ENCODE peak calls at places on chromosomes 13 and 19, in four cellular contexts. V is aorta, K is heart right ventricle, R is ovary. M is an unnamed sample. For H3K4me1, the result is how much of the 10 kb centered on the place peaks cover.

GRCh38 chr19:41804327-41804726 is 7.9 kb downstream of the CEACAM3 start:
- DNase-seq in R (no peak), V (no peak), K (no peak), M (no peak)

GRCh38 chr13:113836917-113837553 is 26.8 kb downstream of the GAS6 start:
- DNase-seq in K (peak), R (peak), V (peak), M (no peak)

GRCh38 chr13:102648046-102648445 is 46.8 kb downstream of the METTL21C start:
- DNase-seq in R (no peak), K (no peak), V (no peak), M (no peak)

GRCh38 chr13:38686635-38687245 is at the start of gene FREM2:
- DNase-seq in V (no peak), K (no peak), R (peak), M (no peak)

GRCh38 chr13:101511161-101511560 is 58.7 kb downstream of the ITGBL1 start:
- DNase-seq in V (no peak), K (no peak), R (no peak), M (no peak)

GRCh38 chr19:35351441-35352176 is 3.9 kb downstream of the FFAR1 start:
- DNase-seq in V (peak), K (no peak), R (peak), M (no peak)

GRCh38 chr19:13981988-13982501 is 24.1 kb downstream of the RFX1 start:
- DNase-seq in V (no peak), K (no peak), R (no peak), M (no peak)

GRCh38 chr19:36417752-36418286 is 625 bp downstream of the ZFP82 start:
- DNase-seq in V (peak), K (peak), R (no peak), M (no peak)

GRCh38 chr13:113121928-113122420 is 625 bp upstream of the F10 start:
- DNase-seq in R (peak), V (peak), K (no peak), M (no peak)

GRCh38 chr19:23543351-23543750 is 143.7 kb downstream of the ZNF675 start:
- DNase-seq in R (no peak), V (no peak), K (no peak), M (no peak)

GRCh38 chr19:18171605-18172327 is 1.8 kb upstream of the IFI30 start:
- DNase-seq in R (no peak), K (no peak), V (peak), M (no peak)

GRCh38 chr13:112965103-112965502 is 3.9 kb upstream of the MCF2L start:
- DNase-seq in K (peak), R (no peak), V (no peak), M (no peak)

GRCh38 chr19:34363094-34363493 is 1.9 kb upstream of the GPI start:
- DNase-seq in V (no peak), K (no peak), R (no peak), M (no peak)

GRCh38 chr13:30520571-30520970 is 54.8 kb upstream of the HMGB1 start:
- DNase-seq in V (no peak), K (no peak), R (no peak), M (no peak)

GRCh38 chr19:11737964-11738745 is 591 bp downstream of the ZNF823 start:
- DNase-seq in R (peak), K (peak), V (peak), M (peak)

GRCh38 chr19:19749332-19750130 is 16.6 kb upstream of the ZNF14 start:
- DNase-seq in R (no peak), V (no peak), K (no peak), M (no peak)

GRCh38 chr13:62119739-62120700 is 704.4 kb upstream of the PCDH20 start:
- DNase-seq in V (no peak), K (no peak), R (no peak), M (no peak)

GRCh38 chr19:8552810-8553209 is 24.4 kb downstream of the MYO1F start:
- DNase-seq in K (no peak), R (no peak), V (no peak), M (no peak)

GRCh38 chr19:19115954-19116353 is 22.3 kb downstream of the TMEM161A start:
- DNase-seq in R (no peak), V (peak), K (peak), M (peak)

GRCh38 chr19:7869453-7869909 is 4.7 kb downstream of the PRR36 start:
- DNase-seq in K (peak), V (no peak), R (peak), M (peak)

GRCh38 chr13:113552079-113552478 is 32.5 kb upstream of the TFDP1 start:
- DNase-seq in R (no peak), K (no peak), V (no peak), M (no peak)

GRCh38 chr13:20188649-20189553 is 3.8 kb downstream of the GJB2 start:
- DNase-seq in R (no peak), K (no peak), V (peak), M (no peak)

GRCh38 chr13:103386341-103386740 is 320.1 kb upstream of the SLC10A2 start:
- DNase-seq in V (no peak), R (no peak), K (no peak), M (no peak)

GRCh38 chr19:34960103-34960805 is 3.8 kb downstream of the ZNF792 start:
- DNase-seq in K (no peak), V (no peak), R (no peak), M (no peak)

GRCh38 chr19:33310606-33311325 is 8.4 kb upstream of the CEBPA start:
- DNase-seq in V (no peak), R (no peak), K (no peak), M (no peak)
- H3K27ac ChIP-seq in V (no peak), R (no peak), K (no peak), M (no peak)

GRCh38 chr19:46616631-46617322 is 8.1 kb downstream of the PTGIR start:
- DNase-seq in V (peak), R (no peak), K (peak), M (no peak)
- H3K4me3 ChIP-seq in V (no peak), R (no peak), K (no peak), M (no peak)

GRCh38 chr13:99686944-99687382 is 185.7 kb downstream of the TM9SF2 start:
- DNase-seq in K (no peak), R (no peak), V (no peak), M (no peak)
- H3K4me1 ChIP-seq in K (under half), R (under half), V (under half), M (under half)

DNA sequence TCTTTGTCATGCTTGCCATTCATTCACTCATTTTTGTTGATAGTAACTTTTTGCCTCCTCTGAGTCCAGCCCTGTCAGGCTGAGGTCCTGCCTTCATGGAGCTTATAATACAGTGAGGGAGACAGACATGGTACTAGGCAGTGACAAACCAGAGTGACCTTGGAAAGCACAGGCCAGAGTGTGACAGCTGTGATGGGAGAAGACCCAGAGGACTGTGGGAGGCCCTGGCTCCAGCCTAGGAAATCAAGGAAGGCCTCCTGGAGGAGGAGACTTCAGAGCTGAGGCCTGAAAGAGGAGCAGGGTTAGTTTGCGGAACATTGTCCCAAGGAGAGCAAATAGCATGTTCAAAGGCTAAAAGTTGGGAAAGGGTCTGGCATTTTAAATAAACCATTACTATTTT is 20.5 kb downstream of the PAK4 start:
- DNase-seq in V (no peak), K (no peak), R (no peak), M (no peak)
- H3K27ac ChIP-seq in V (no peak), K (peak), R (no peak), M (no peak)

GRCh38 chr19:51417807-51418152 is 338 bp upstream of the SIGLEC10 start:
- DNase-seq in K (no peak), V (no peak), R (no peak), M (no peak)
- H3K4me3 ChIP-seq in K (no peak), V (no peak), R (no peak), M (no peak)

GRCh38 chr13:94679614-94680013 is 32.7 kb downstream of the SOX21 start:
- DNase-seq in R (no peak), V (no peak), K (no peak), M (no peak)

GRCh38 chr13:94677799-94678198 is 34.5 kb downstream of the SOX21 start:
- DNase-seq in K (no peak), V (no peak), R (no peak), M (no peak)

GRCh38 chr13:94674609-94675348 is 37.6 kb downstream of the SOX21 start:
- DNase-seq in V (no peak), R (no peak), K (no peak), M (peak)

GRCh38 chr13:94682229-94682628 is 30.1 kb downstream of the SOX21 start:
- DNase-seq in V (no peak), K (no peak), R (no peak), M (no peak)

DNA sequence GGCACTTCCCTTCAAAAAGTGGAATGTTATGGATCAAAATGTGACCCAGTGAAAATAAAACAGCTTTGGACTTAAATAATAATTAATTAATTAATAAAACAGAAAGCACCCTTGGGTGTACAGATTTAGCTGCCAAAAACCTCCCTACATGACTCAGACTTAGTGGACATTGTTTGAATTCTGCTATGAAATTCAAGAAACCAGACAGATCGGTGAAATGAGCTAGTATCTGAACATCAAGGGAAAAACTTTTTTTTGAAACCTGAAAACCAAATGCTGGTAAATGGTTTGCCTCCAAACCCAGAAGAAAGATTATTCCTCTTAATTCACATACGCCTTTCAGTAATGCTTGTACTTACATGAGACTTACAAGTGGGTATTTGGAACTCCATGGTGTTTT is 33.5 kb downstream of the SOX21 start:
- DNase-seq in V (no peak), K (no peak), R (no peak), M (no peak)
- H3K4me1 ChIP-seq in V (under half), K (under half), R (under half), M (under half)

DNA sequence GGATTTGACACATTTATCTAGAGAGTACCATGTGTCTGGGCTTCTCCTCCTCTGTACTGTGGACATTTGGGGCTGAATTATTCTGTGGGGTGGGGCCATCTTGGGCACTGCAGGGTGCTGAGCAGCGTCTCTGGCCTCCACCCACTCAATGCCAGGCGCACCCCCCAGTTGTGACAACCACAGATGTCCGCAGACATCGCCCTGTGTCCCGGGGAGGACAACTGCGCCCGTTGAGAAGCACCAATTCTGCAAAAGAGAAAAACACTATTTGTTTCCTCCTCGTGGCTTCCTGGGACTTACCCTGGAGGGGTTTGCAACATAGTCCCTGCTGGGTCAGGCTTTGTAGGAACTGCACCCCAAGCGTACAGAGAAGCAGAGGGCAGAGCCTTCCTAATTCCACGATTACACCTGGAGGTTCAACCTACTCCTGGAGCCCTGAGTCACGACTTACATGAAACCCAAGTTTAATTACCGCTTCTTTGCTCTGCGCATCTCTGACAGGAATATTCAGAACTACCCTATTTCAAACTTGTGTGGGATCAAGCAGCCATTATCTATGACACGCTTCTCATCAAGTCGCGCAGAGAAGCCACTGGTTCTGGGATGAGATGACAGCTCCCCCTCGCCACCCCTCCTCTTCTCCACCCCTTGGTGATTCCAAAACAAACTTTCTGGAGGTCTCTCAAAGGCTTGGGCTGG is 11.1 kb upstream of the SLC39A3 start:
- DNase-seq in V (no peak), R (no peak), K (no peak), M (no peak)
- H3K27ac ChIP-seq in V (no peak), R (no peak), K (no peak), M (no peak)

GRCh38 chr13:50384724-50385123 is 369.5 kb downstream of the KCNRG start:
- DNase-seq in V (no peak), K (no peak), R (no peak), M (no peak)

GRCh38 chr13:50388481-50388880 is 373.2 kb downstream of the KCNRG start:
- DNase-seq in V (no peak), R (no peak), K (no peak), M (no peak)

GRCh38 chr13:50389726-50390125 is 374.5 kb downstream of the KCNRG start:
- DNase-seq in K (no peak), V (no peak), R (no peak), M (no peak)

GRCh38 chr13:50386527-50387123 is 371.4 kb downstream of the KCNRG start:
- DNase-seq in V (no peak), K (peak), R (no peak), M (no peak)

GRCh38 chr13:50387124-50387581 is 371.9 kb downstream of the KCNRG start:
- DNase-seq in V (no peak), K (peak), R (peak), M (peak)
- H3K4me3 ChIP-seq in V (no peak), K (peak), R (no peak), M (no peak)